ENCODE peak calls at places on chromosome 7, in five cellular contexts. Z, I, O, X and R are unnamed samples.

GRCh38 chr7:138470586-138471157 is 10.6 kb downstream of the TRIM24 start:
- DNase-seq in Z (no peak), X (no peak), O (no peak), I (no peak), R (no peak)

GRCh38 chr7:461453-462172 is 58.0 kb downstream of the PDGFA start:
- DNase-seq in X (peak; percentile 58), Z (peak; percentile 68), O (no peak), I (no peak), R (no peak)

GRCh38 chr7:52838981-52839411 is 196.4 kb upstream of the POM121L12 start:
- DNase-seq in Z (peak; percentile 19), O (no peak), I (no peak), X (no peak), R (no peak)

GRCh38 chr7:69190025-69190424 is 408.2 kb upstream of the AUTS2 start:
- DNase-seq in O (no peak), I (no peak), X (no peak), Z (no peak), R (no peak)

GRCh38 chr7:124898523-124898922 is 31.1 kb downstream of the POT1 start:
- DNase-seq in X (no peak), O (no peak), I (no peak), Z (no peak), R (no peak)

GRCh38 chr7:132249591-132249971 is 326.7 kb downstream of the PLXNA4 start:
- DNase-seq in I (peak; percentile 56), Z (peak; percentile 40), O (no peak), X (peak; percentile 16), R (no peak)

GRCh38 chr7:46494026-46494425 is 573.0 kb upstream of the IGFBP3 start:
- DNase-seq in I (peak; percentile 33), Z (peak; percentile 43), X (no peak), O (no peak), R (no peak)

GRCh38 chr7:140079121-140079536 is 16.4 kb upstream of the PARP12 start:
- DNase-seq in Z (peak; percentile 56), I (peak; percentile 68), X (peak; percentile 24), O (no peak), R (no peak)

GRCh38 chr7:27961255-27961654 is 219.3 kb downstream of the JAZF1 start:
- DNase-seq in Z (peak; percentile 7), X (peak; percentile 6), I (peak; percentile 93), O (no peak), R (no peak)

GRCh38 chr7:18402488-18403183 is 92.9 kb upstream of the HDAC9 start:
- DNase-seq in X (peak; percentile 54), O (no peak), I (peak; percentile 79), Z (peak; percentile 59), R (no peak)

GRCh38 chr7:27723086-27723485 is 16.9 kb upstream of the TAX1BP1 start:
- DNase-seq in O (no peak), Z (no peak), X (peak; percentile 74), I (peak; percentile 54), R (peak; percentile 23)

GRCh38 chr7:63925626-63926460 is 72.8 kb upstream of the ZNF722 start:
- DNase-seq in I (peak; percentile 93), Z (peak; percentile 18), O (peak; percentile 90), X (no peak), R (peak; percentile 91)

GRCh38 chr7:29189743-29190201 is 4.8 kb upstream of the CHN2 start:
- DNase-seq in Z (peak; percentile 54), I (peak; percentile 79), X (peak; percentile 49), O (peak; percentile 44), R (no peak)

GRCh38 chr7:68407460-68407859 is 1190.8 kb upstream of the AUTS2 start:
- DNase-seq in I (no peak), Z (no peak), O (no peak), X (no peak), R (no peak)

GRCh38 chr7:6705959-6706665 is 635 bp downstream of the ZNF12 start:
- DNase-seq in Z (peak; percentile 43), I (peak; percentile 21), O (no peak), X (peak; percentile 56), R (peak; percentile 45)

GRCh38 chr7:124457841-124458240 is 307.8 kb downstream of the GPR37 start:
- DNase-seq in I (no peak), Z (no peak), O (no peak), X (no peak), R (no peak)

GRCh38 chr7:101788517-101788916 is 28.9 kb upstream of the CUX1 start:
- DNase-seq in Z (no peak), I (no peak), X (no peak), O (no peak), R (no peak)

GRCh38 chr7:149723082-149723767 is 50.2 kb downstream of the ZNF467 start:
- DNase-seq in I (no peak), Z (no peak), O (no peak), X (no peak), R (no peak)

GRCh38 chr7:50926049-50926448 is 143.4 kb upstream of the GRB10 start:
- DNase-seq in I (no peak), O (no peak), X (no peak), Z (no peak), R (no peak)

GRCh38 chr7:1231214-1232102 is 1.2 kb upstream of the UNCX start:
- DNase-seq in O (no peak), I (no peak), X (no peak), Z (no peak), R (no peak)

GRCh38 chr7:30988346-30989005 is 24.7 kb downstream of the GHRHR start:
- DNase-seq in O (no peak), X (no peak), Z (peak; percentile 36), I (peak; percentile 57), R (no peak)

GRCh38 chr7:136956671-136957070 is 88.2 kb downstream of the CHRM2 start:
- DNase-seq in X (peak; percentile 90), O (no peak), I (no peak), Z (peak; percentile 51), R (no peak)

GRCh38 chr7:151539055-151539714 is 19.5 kb upstream of the RHEB start:
- DNase-seq in Z (peak; percentile 29), I (peak; percentile 44), X (no peak), O (peak; percentile 32), R (no peak)